ENCODE peak calls at places on chromosome 17, in eight cellular contexts. I is amniotic stem cell; O is sciatic nerve; V is activated T-helper 9 cell treated with anti-CD3 and anti-CD28 coated beads, Interleukin-2, amount 50 U/mL, for 16 hours; N is T47D; F is aorta; L is activated CD4-positive, alpha-beta T cell treated with anti-CD3 and anti-CD28 coated beads for 24 hours; D is BJ. H is an unnamed sample.

GRCh38 chr17:30228011-30228410 is 7.5 kb downstream of the SLC6A4 start:
- DNase-seq in I (no peak), O (no peak), V (no peak), N (no peak), F (no peak), L (no peak), D (no peak), H (no peak)

GRCh38 chr17:41610965-41611640 is 1.5 kb downstream of the KRT16 start:
- DNase-seq in I (no peak), O (no peak), V (no peak), N (no peak), F (peak; percentile 39), L (no peak), D (no peak), H (no peak)

GRCh38 chr17:68954146-68954971 is 833 bp downstream of the ABCA8 start:
- DNase-seq in I (no peak), O (no peak), V (no peak), N (no peak), F (no peak), L (no peak), D (peak; percentile 15), H (no peak)

GRCh38 chr17:39553326-39553945 is 54.3 kb downstream of the NEUROD2 start:
- DNase-seq in I (peak; percentile 8), O (no peak), V (no peak), N (no peak), F (no peak), L (no peak), D (no peak), H (no peak)

GRCh38 chr17:28348979-28349378 is 8.3 kb downstream of the POLDIP2 start:
- DNase-seq in I (no peak), O (no peak), V (no peak), N (no peak), F (no peak), L (no peak), D (no peak), H (no peak)

GRCh38 chr17:41103896-41104295 is 1.3 kb upstream of the KRTAP4-9 start:
- DNase-seq in I (no peak), O (no peak), V (no peak), N (no peak), F (no peak), L (no peak), D (no peak), H (no peak)

GRCh38 chr17:46736100-46736499 is 82.4 kb downstream of the WNT3 start:
- DNase-seq in I (no peak), O (no peak), V (no peak), N (no peak), F (no peak), L (no peak), D (no peak), H (no peak)

GRCh38 chr17:77802811-77803220 is 155.7 kb upstream of the TNRC6C start:
- DNase-seq in I (no peak), O (no peak), V (no peak), N (no peak), F (peak; percentile 68), L (no peak), D (no peak), H (no peak)

GRCh38 chr17:70608193-70608592 is 438.9 kb downstream of the KCNJ2 start:
- DNase-seq in I (no peak), O (no peak), V (no peak), N (peak; percentile 16), F (no peak), L (no peak), D (no peak), H (no peak)

GRCh38 chr17:7475764-7476422 is 3.5 kb downstream of the ZBTB4 start:
- DNase-seq in I (no peak), O (no peak), V (no peak), N (no peak), F (peak; percentile 70), L (no peak), D (no peak), H (no peak)

GRCh38 chr17:67546578-67547527 is 169.8 kb downstream of the PITPNC1 start:
- DNase-seq in I (no peak), O (peak; percentile 59), V (no peak), N (no peak), F (peak; percentile 61), L (no peak), D (no peak), H (peak; percentile 57)

GRCh38 chr17:50037321-50038107 is 18.4 kb upstream of the ITGA3 start:
- DNase-seq in I (no peak), O (no peak), V (no peak), N (no peak), F (peak; percentile 86), L (no peak), D (no peak), H (no peak)

GRCh38 chr17:74736423-74737298 is at the start of gene RAB37:
- DNase-seq in I (no peak), O (no peak), V (peak; percentile 36), N (peak; percentile 13), F (peak; percentile 58), L (no peak), D (no peak), H (no peak)

GRCh38 chr17:43809121-43809520 is 23.8 kb downstream of the MPP3 start:
- DNase-seq in I (no peak), O (no peak), V (no peak), N (no peak), F (no peak), L (no peak), D (no peak), H (no peak)

GRCh38 chr17:52790359-52790955 is 631.9 kb upstream of the CA10 start:
- DNase-seq in I (no peak), O (no peak), V (no peak), N (no peak), F (no peak), L (no peak), D (no peak), H (no peak)

GRCh38 chr17:39573447-39574298 is 34.0 kb downstream of the NEUROD2 start:
- DNase-seq in I (peak; percentile 13), O (peak; percentile 72), V (no peak), N (peak; percentile 94), F (peak; percentile 87), L (no peak), D (peak; percentile 29), H (no peak)

GRCh38 chr17:67046398-67046797 is 2.0 kb downstream of the CACNG1 start:
- DNase-seq in I (no peak), O (no peak), V (no peak), N (no peak), F (no peak), L (no peak), D (no peak), H (no peak)

H was measured in substantia nigra.